ENCODE peak calls at places on chromosomes 12 and 14, in seven cellular contexts. X, L, T, G, N, D and F are unnamed samples.

GRCh38 chr12:55874465-55874864 is 31.7 kb upstream of the MMP19 start:
- DNase-seq in L (no peak), N (no peak), X (no peak), G (no peak), T (no peak), D (no peak), F (no peak)

GRCh38 chr14:95562892-95563685 is 28.2 kb downstream of the GLRX5 start:
- DNase-seq in N (no peak), L (peak), D (peak), G (no peak), T (no peak), X (no peak), F (no peak)

GRCh38 chr12:105922670-105923102 is 216.1 kb downstream of the NUAK1 start:
- DNase-seq in X (peak), N (no peak), L (peak), T (no peak), D (peak), G (no peak), F (no peak)

GRCh38 chr14:101820283-101820798 is 58.8 kb downstream of the PPP2R5C start:
- DNase-seq in D (no peak), X (no peak), N (no peak), G (no peak), T (no peak), L (no peak), F (no peak)

GRCh38 chr12:115941362-115941761 is 336.1 kb downstream of the MED13L start:
- DNase-seq in X (no peak), N (no peak), L (peak), D (no peak), T (no peak), G (no peak), F (no peak)

GRCh38 chr12:119180380-119181040 is 1.8 kb downstream of the HSPB8 start:
- DNase-seq in X (no peak), L (peak), G (no peak), T (peak), D (peak), N (peak), F (peak)

GRCh38 chr14:91419451-91419850 is 1.8 kb upstream of the CCDC88C start:
- DNase-seq in N (no peak), T (no peak), X (no peak), D (no peak), G (no peak), L (no peak), F (no peak)

GRCh38 chr12:62730649-62731377 is 204.1 kb downstream of the PPM1H start:
- DNase-seq in T (no peak), N (no peak), D (peak), G (no peak), X (peak), L (peak), F (no peak)

GRCh38 chr14:25400607-25401206 is 350.8 kb upstream of the STXBP6 start:
- DNase-seq in L (peak), D (peak), X (no peak), T (peak), N (no peak), G (peak), F (peak)

GRCh38 chr14:104108570-104109060 is 23.1 kb downstream of the ASPG start:
- DNase-seq in G (no peak), L (no peak), X (no peak), T (no peak), D (no peak), N (peak), F (no peak)

GRCh38 chr14:76968621-76969063 is 59.9 kb downstream of the IRF2BPL start:
- DNase-seq in T (no peak), L (no peak), G (no peak), N (no peak), D (no peak), X (no peak), F (no peak)

GRCh38 chr14:25121342-25122129 is 71.6 kb upstream of the STXBP6 start:
- DNase-seq in L (peak), D (no peak), X (no peak), G (no peak), N (no peak), T (no peak), F (peak)

GRCh38 chr12:19031032-19031431 is 98.5 kb upstream of the PLEKHA5 start:
- DNase-seq in G (no peak), N (no peak), L (peak), T (no peak), D (no peak), X (peak), F (no peak)

GRCh38 chr12:106205208-106206069 is 42.4 kb downstream of the CKAP4 start:
- DNase-seq in G (peak), L (no peak), X (no peak), T (no peak), N (no peak), D (no peak), F (no peak)

GRCh38 chr14:106419432-106419831 is 893.0 kb downstream of the TMEM121 start:
- DNase-seq in D (no peak), T (no peak), N (no peak), L (no peak), X (no peak), G (no peak), F (no peak)

GRCh38 chr12:116882742-116883141 is 1.5 kb upstream of the HRK start:
- DNase-seq in N (no peak), X (peak), T (no peak), D (peak), L (peak), G (no peak), F (no peak)

GRCh38 chr12:131000000-131000486 is 46.3 kb downstream of the ADGRD1 start:
- DNase-seq in T (no peak), L (no peak), X (no peak), N (no peak), D (no peak), G (no peak), F (no peak)

GRCh38 chr12:113674302-113674701 is 202.6 kb upstream of the LHX5 start:
- DNase-seq in N (no peak), L (no peak), D (no peak), X (no peak), G (no peak), T (no peak), F (no peak)

GRCh38 chr14:101105045-101105444 is 201.5 kb upstream of the RTL1 start:
- DNase-seq in N (no peak), L (no peak), T (peak), D (no peak), X (no peak), G (no peak), F (peak)

DNA sequence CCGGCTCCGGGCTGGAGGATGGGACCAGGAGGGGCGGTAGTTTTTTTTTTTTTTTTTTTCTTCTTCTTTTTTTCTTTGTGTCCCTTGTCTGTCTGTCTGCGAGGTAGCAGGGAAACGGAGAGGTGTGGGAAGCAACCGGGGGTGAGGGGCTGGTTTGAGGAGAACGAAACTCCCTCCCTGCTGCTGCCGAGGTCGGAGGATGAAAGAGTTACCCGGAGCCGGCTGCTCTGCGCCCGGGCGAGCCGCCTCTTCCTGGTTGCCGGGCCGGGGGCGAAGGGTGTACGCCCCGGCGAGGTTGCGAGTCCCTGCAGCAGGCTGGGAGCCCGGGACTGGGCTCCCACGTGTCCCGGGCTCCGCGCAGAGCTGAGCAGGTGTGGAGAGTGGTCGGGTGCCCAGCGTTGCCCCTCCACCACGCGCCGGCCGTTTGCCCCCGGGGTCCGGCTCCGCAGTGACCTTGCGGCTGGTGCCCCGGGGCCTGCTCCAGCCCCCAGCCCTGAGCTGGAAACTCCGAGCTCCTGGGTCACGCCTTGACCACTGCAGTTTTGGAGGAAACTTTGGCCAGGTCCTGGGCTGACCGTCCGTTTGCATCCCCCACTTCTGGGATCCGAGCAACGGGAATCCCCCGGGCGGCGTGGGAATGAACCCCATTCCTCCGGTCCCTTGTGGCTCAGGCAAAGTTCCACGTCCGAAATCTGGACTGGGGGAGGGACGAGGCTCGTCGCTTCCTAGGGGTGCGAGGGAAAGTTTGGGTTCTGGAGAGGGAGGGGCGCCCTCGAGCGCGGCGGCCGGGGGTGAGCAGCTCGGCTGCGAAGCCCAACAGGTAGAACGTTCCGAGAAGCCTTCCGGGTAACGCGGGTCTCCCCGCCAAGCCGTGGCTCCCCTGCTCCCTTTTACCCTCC is 1.2 kb downstream of the CHST11 start:
- DNase-seq in N (peak), D (peak), T (peak), G (peak), L (no peak), X (peak), F (no peak)
- TF ChIP-seq POLR2A in N (no peak), D (no peak), T (no peak), G (no peak), L (no peak), X (no peak), F (no peak)

GRCh38 chr12:72269491-72269890 is 2.7 kb upstream of the TRHDE start:
- DNase-seq in G (no peak), T (no peak), N (no peak), D (no peak), L (no peak), X (no peak), F (no peak)
- H3K4me3 ChIP-seq in G (no peak), T (no peak), N (no peak), D (no peak), L (peak), X (no peak), F (no peak)

DNA sequence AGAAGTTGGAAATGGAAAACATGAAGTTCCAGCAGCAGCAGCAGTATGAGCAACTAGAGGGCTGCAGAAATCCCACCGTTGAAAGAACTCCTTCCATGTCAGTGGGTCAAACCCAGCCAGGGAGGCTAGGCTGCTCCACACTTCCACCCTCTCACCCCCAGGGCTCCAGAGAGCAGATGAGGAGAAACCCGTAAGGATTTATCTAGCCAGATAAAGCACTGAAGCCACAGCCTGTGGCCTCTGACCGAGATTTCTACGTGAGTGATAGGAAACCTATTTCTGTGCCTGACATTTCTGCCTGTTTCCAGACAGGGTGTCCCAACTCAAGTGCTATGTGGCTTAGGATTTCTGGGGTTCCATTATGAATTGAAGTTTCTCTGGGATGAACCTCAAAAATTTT is 100.0 kb upstream of the EEA1 start:
- DNase-seq in X (no peak), G (no peak), L (no peak), D (no peak), T (no peak), N (no peak), F (no peak)
- TF ChIP-seq POLR2A in X (no peak), G (no peak), L (no peak), D (no peak), T (no peak), N (no peak), F (no peak)

GRCh38 chr12:121060149-121061001 is 21.3 kb upstream of the OASL start:
- DNase-seq in D (peak), N (peak), L (peak), G (peak), X (peak), T (peak), F (no peak)
- H3K4me3 ChIP-seq in D (no peak), N (peak), L (peak), G (peak), X (peak), T (no peak), F (no peak)

DNA sequence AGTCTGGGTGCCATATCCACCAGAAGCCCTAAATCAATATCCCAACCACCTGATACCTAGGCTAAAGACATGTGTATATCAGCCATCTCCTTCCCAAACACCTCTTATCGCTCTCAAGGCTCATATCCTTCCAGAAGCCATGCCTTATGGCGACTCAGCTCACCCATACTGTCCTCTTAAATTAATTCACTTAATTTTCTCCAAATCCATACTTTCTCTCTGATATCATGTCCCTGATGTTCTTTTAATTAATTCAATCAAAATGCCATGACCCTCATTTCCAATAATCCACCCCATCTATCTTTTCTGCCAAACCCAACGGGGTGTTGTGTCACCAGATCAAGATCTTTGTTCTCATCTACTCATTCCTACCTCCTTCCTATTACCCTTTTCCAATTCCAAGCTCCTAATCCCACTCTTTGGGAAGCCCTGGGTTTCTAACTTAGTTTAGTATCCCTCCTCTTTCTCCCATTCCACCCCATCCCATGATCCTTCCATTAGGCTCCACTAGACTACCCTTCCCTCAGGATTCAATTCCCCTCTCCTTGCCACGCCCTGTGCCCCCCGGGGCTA is 723 bp downstream of the ATF7 start:
- DNase-seq in T (no peak), N (no peak), L (no peak), G (no peak), X (no peak), D (no peak), F (no peak)
- TF ChIP-seq POLR2A in T (no peak), N (no peak), L (no peak), G (no peak), X (no peak), D (peak), F (no peak)